ENCODE peak calls at places on chromosomes 3 and 15, in eight cellular contexts. One of them, this sample, is unnamed.
A peak's percentile ranks its signal among the peaks of the same experiment; 100 is the strongest.

GRCh38 chr3:106281231-106281630 is 412.4 kb upstream of the CBLB start:
- DNase-seq in pancreas: no peak
- DNase-seq in sigmoid colon: no peak
- DNase-seq in Peyer's patch: no peak
- DNase-seq in fibroblast of villous mesenchyme: peak; percentile 69
- DNase-seq in mucosa of descending colon: no peak
- DNase-seq in Calu3: no peak
- DNase-seq in HFFc6: no peak
- DNase-seq in this sample: no peak

GRCh38 chr15:85692873-85693272 is 101.9 kb downstream of the KLHL25 start:
- DNase-seq in pancreas: no peak
- DNase-seq in HFFc6: no peak
- DNase-seq in Peyer's patch: no peak
- DNase-seq in fibroblast of villous mesenchyme: no peak
- DNase-seq in mucosa of descending colon: no peak
- DNase-seq in Calu3: no peak
- DNase-seq in sigmoid colon: no peak
- DNase-seq in this sample: no peak

GRCh38 chr15:47688573-47689086 is 28.7 kb upstream of the SEMA6D start:
- DNase-seq in mucosa of descending colon: no peak
- DNase-seq in pancreas: no peak
- DNase-seq in Peyer's patch: no peak
- DNase-seq in fibroblast of villous mesenchyme: peak; percentile 51
- DNase-seq in HFFc6: peak; percentile 52
- DNase-seq in sigmoid colon: no peak
- DNase-seq in Calu3: no peak
- DNase-seq in this sample: no peak

GRCh38 chr3:135837977-135838636 is 127.4 kb upstream of the PPP2R3A start:
- DNase-seq in HFFc6: no peak
- DNase-seq in sigmoid colon: no peak
- DNase-seq in mucosa of descending colon: no peak
- DNase-seq in pancreas: no peak
- DNase-seq in Peyer's patch: no peak
- DNase-seq in fibroblast of villous mesenchyme: no peak
- DNase-seq in Calu3: no peak
- DNase-seq in this sample: no peak

GRCh38 chr3:71916747-71917369 is 131.9 kb upstream of the PROK2 start:
- DNase-seq in fibroblast of villous mesenchyme: no peak
- DNase-seq in pancreas: no peak
- DNase-seq in Calu3: no peak
- DNase-seq in HFFc6: peak; percentile 31
- DNase-seq in Peyer's patch: no peak
- DNase-seq in sigmoid colon: no peak
- DNase-seq in mucosa of descending colon: no peak
- DNase-seq in this sample: no peak

GRCh38 chr15:81327526-81327925 is 3.6 kb upstream of the STARD5 start:
- DNase-seq in Calu3: no peak
- DNase-seq in fibroblast of villous mesenchyme: peak; percentile 93
- DNase-seq in mucosa of descending colon: no peak
- DNase-seq in pancreas: no peak
- DNase-seq in HFFc6: peak; percentile 83
- DNase-seq in sigmoid colon: no peak
- DNase-seq in Peyer's patch: no peak
- DNase-seq in this sample: no peak

GRCh38 chr15:35376701-35377100 is 169.3 kb downstream of the DPH6 start:
- DNase-seq in pancreas: no peak
- DNase-seq in Peyer's patch: no peak
- DNase-seq in HFFc6: no peak
- DNase-seq in mucosa of descending colon: no peak
- DNase-seq in fibroblast of villous mesenchyme: no peak
- DNase-seq in Calu3: no peak
- DNase-seq in sigmoid colon: no peak
- DNase-seq in this sample: no peak

GRCh38 chr15:89909611-89910010 is 3.1 kb downstream of the ARPIN start:
- DNase-seq in fibroblast of villous mesenchyme: no peak
- DNase-seq in mucosa of descending colon: no peak
- DNase-seq in pancreas: peak; percentile 57
- DNase-seq in Calu3: no peak
- DNase-seq in HFFc6: no peak
- DNase-seq in Peyer's patch: no peak
- DNase-seq in sigmoid colon: no peak
- DNase-seq in this sample: no peak

GRCh38 chr15:44633603-44634002 is 29.9 kb downstream of the SPG11 start:
- DNase-seq in pancreas: no peak
- DNase-seq in sigmoid colon: no peak
- DNase-seq in Peyer's patch: no peak
- DNase-seq in fibroblast of villous mesenchyme: peak; percentile 59
- DNase-seq in mucosa of descending colon: no peak
- DNase-seq in HFFc6: peak; percentile 22
- DNase-seq in Calu3: no peak
- DNase-seq in this sample: no peak

GRCh38 chr3:63384382-63384781 is 106.3 kb downstream of the SYNPR start:
- DNase-seq in Calu3: no peak
- DNase-seq in mucosa of descending colon: no peak
- DNase-seq in fibroblast of villous mesenchyme: no peak
- DNase-seq in Peyer's patch: no peak
- DNase-seq in HFFc6: no peak
- DNase-seq in pancreas: no peak
- DNase-seq in sigmoid colon: no peak
- DNase-seq in this sample: no peak

GRCh38 chr3:54093849-54094248 is 28.5 kb upstream of the CACNA2D3 start:
- DNase-seq in sigmoid colon: no peak
- DNase-seq in Calu3: no peak
- DNase-seq in fibroblast of villous mesenchyme: no peak
- DNase-seq in mucosa of descending colon: no peak
- DNase-seq in HFFc6: no peak
- DNase-seq in pancreas: no peak
- DNase-seq in Peyer's patch: no peak
- DNase-seq in this sample: no peak

GRCh38 chr15:52728899-52729298 is 49.7 kb upstream of the ATOSA start:
- DNase-seq in Peyer's patch: no peak
- DNase-seq in pancreas: no peak
- DNase-seq in mucosa of descending colon: no peak
- DNase-seq in HFFc6: peak; percentile 89
- DNase-seq in sigmoid colon: no peak
- DNase-seq in Calu3: no peak
- DNase-seq in fibroblast of villous mesenchyme: peak; percentile 37
- DNase-seq in this sample: no peak

GRCh38 chr15:37100109-37100873 is at the start of gene MEIS2:
- DNase-seq in Calu3: peak; percentile 80
- DNase-seq in Peyer's patch: peak; percentile 77
- DNase-seq in mucosa of descending colon: peak; percentile 89
- DNase-seq in pancreas: peak; percentile 90
- DNase-seq in HFFc6: peak; percentile 87
- DNase-seq in fibroblast of villous mesenchyme: peak; percentile 95
- DNase-seq in sigmoid colon: peak; percentile 98
- DNase-seq in this sample: peak; percentile 79

GRCh38 chr3:183455064-183455463 is 26.6 kb upstream of the MCF2L2 start:
- DNase-seq in Calu3: no peak
- DNase-seq in pancreas: no peak
- DNase-seq in fibroblast of villous mesenchyme: no peak
- DNase-seq in mucosa of descending colon: no peak
- DNase-seq in Peyer's patch: no peak
- DNase-seq in sigmoid colon: no peak
- DNase-seq in HFFc6: peak; percentile 17
- DNase-seq in this sample: no peak

GRCh38 chr3:72296477-72297111 is 511.6 kb upstream of the PROK2 start:
- DNase-seq in fibroblast of villous mesenchyme: peak; percentile 73
- DNase-seq in HFFc6: no peak
- DNase-seq in Calu3: no peak
- DNase-seq in mucosa of descending colon: no peak
- DNase-seq in pancreas: no peak
- DNase-seq in Peyer's patch: no peak
- DNase-seq in sigmoid colon: no peak
- DNase-seq in this sample: no peak

GRCh38 chr3:60366491-60366890 is 884.8 kb downstream of the FHIT start:
- DNase-seq in sigmoid colon: no peak
- DNase-seq in HFFc6: no peak
- DNase-seq in mucosa of descending colon: no peak
- DNase-seq in fibroblast of villous mesenchyme: no peak
- DNase-seq in pancreas: no peak
- DNase-seq in Calu3: no peak
- DNase-seq in Peyer's patch: no peak
- DNase-seq in this sample: no peak

GRCh38 chr3:46214751-46215352 is 6.7 kb upstream of the CCR1 start:
- DNase-seq in fibroblast of villous mesenchyme: no peak
- DNase-seq in mucosa of descending colon: no peak
- DNase-seq in sigmoid colon: no peak
- DNase-seq in pancreas: no peak
- DNase-seq in Peyer's patch: no peak
- DNase-seq in HFFc6: no peak
- DNase-seq in Calu3: peak; percentile 44
- DNase-seq in this sample: no peak

GRCh38 chr15:65619636-65620290 is 2.0 kb upstream of the SLC24A1 start:
- DNase-seq in mucosa of descending colon: no peak
- DNase-seq in fibroblast of villous mesenchyme: peak; percentile 73
- DNase-seq in sigmoid colon: no peak
- DNase-seq in Calu3: no peak
- DNase-seq in Peyer's patch: no peak
- DNase-seq in pancreas: no peak
- DNase-seq in HFFc6: no peak
- DNase-seq in this sample: no peak
- TF ChIP-seq CTCF in mucosa of descending colon: no peak
- TF ChIP-seq CTCF in fibroblast of villous mesenchyme: no peak
- TF ChIP-seq CTCF in sigmoid colon: no peak
- TF ChIP-seq CTCF in Calu3: no peak
- TF ChIP-seq CTCF in Peyer's patch: no peak
- TF ChIP-seq CTCF in pancreas: no peak
- TF ChIP-seq CTCF in HFFc6: no peak
- TF ChIP-seq CTCF in this sample: no peak

DNA sequence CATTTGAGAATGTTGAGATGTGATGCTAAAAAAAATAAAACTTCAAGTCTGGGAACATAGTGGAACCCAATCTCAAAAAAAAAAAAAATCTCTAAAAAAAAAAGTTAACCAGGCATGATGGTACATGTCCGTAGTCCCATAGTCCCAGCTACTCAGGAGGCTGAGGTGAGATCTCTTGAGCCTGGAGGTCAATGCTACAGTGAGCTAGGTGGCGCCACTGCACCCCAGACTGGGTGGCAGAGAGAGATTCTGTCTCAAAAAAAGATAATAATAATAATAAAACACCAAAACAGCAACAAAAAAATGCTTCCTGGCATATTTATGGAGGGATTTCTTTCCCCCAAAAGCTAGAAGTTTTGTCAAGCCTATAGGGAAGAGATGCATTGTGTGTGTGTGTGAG is 361.6 kb downstream of the ROBO1 start:
- DNase-seq in pancreas: no peak
- DNase-seq in Calu3: no peak
- DNase-seq in HFFc6: no peak
- DNase-seq in sigmoid colon: no peak
- DNase-seq in fibroblast of villous mesenchyme: no peak
- DNase-seq in Peyer's patch: no peak
- DNase-seq in mucosa of descending colon: no peak
- DNase-seq in this sample: no peak
- TF ChIP-seq CTCF in pancreas: no peak
- TF ChIP-seq CTCF in Calu3: no peak
- TF ChIP-seq CTCF in HFFc6: no peak
- TF ChIP-seq CTCF in sigmoid colon: no peak
- TF ChIP-seq CTCF in fibroblast of villous mesenchyme: no peak
- TF ChIP-seq CTCF in Peyer's patch: no peak
- TF ChIP-seq CTCF in mucosa of descending colon: no peak
- TF ChIP-seq CTCF in this sample: no peak

DNA sequence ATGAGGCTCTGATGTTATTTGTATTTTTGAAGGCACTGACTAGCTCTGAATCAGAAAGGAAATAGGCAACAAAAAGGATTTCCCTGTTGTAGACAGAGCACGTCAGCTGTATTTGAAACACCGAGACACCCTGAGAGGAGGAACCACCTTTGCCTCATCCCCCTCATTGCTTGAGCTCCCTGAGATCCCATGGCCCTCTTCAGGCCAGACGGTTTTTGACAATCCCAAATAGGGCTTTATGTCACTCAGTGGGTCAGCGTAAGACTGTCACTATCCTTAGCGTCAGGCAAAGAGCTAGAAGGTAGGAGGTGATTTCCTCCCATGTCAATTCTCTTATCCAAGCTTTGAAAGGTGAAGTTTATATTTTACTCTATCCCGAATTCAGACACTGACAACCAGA is 254.3 kb downstream of the ZNF621 start:
- DNase-seq in HFFc6: no peak
- DNase-seq in sigmoid colon: no peak
- DNase-seq in Peyer's patch: no peak
- DNase-seq in Calu3: no peak
- DNase-seq in pancreas: no peak
- DNase-seq in fibroblast of villous mesenchyme: no peak
- DNase-seq in mucosa of descending colon: no peak
- DNase-seq in this sample: no peak
- TF ChIP-seq CTCF in HFFc6: no peak
- TF ChIP-seq CTCF in sigmoid colon: no peak
- TF ChIP-seq CTCF in Peyer's patch: no peak
- TF ChIP-seq CTCF in Calu3: no peak
- TF ChIP-seq CTCF in pancreas: no peak
- TF ChIP-seq CTCF in fibroblast of villous mesenchyme: no peak
- TF ChIP-seq CTCF in mucosa of descending colon: no peak
- TF ChIP-seq CTCF in this sample: no peak

GRCh38 chr3:77323616-77324015 is 283.7 kb downstream of the ROBO2 start:
- DNase-seq in fibroblast of villous mesenchyme: no peak
- DNase-seq in HFFc6: no peak
- DNase-seq in pancreas: no peak
- DNase-seq in Peyer's patch: no peak
- DNase-seq in mucosa of descending colon: no peak
- DNase-seq in sigmoid colon: no peak
- DNase-seq in Calu3: no peak
- DNase-seq in this sample: no peak

GRCh38 chr3:77321646-77322045 is 281.7 kb downstream of the ROBO2 start:
- DNase-seq in sigmoid colon: no peak
- DNase-seq in pancreas: no peak
- DNase-seq in Calu3: no peak
- DNase-seq in mucosa of descending colon: no peak
- DNase-seq in Peyer's patch: no peak
- DNase-seq in fibroblast of villous mesenchyme: no peak
- DNase-seq in HFFc6: no peak
- DNase-seq in this sample: no peak

GRCh38 chr3:77324115-77324514 is 284.2 kb downstream of the ROBO2 start:
- DNase-seq in Peyer's patch: no peak
- DNase-seq in fibroblast of villous mesenchyme: no peak
- DNase-seq in pancreas: no peak
- DNase-seq in Calu3: no peak
- DNase-seq in mucosa of descending colon: no peak
- DNase-seq in sigmoid colon: no peak
- DNase-seq in HFFc6: no peak
- DNase-seq in this sample: no peak

GRCh38 chr3:77319711-77320110 is 279.8 kb downstream of the ROBO2 start:
- DNase-seq in sigmoid colon: no peak
- DNase-seq in pancreas: no peak
- DNase-seq in Calu3: no peak
- DNase-seq in fibroblast of villous mesenchyme: peak; percentile 3
- DNase-seq in mucosa of descending colon: no peak
- DNase-seq in Peyer's patch: no peak
- DNase-seq in HFFc6: no peak
- DNase-seq in this sample: no peak

DNA sequence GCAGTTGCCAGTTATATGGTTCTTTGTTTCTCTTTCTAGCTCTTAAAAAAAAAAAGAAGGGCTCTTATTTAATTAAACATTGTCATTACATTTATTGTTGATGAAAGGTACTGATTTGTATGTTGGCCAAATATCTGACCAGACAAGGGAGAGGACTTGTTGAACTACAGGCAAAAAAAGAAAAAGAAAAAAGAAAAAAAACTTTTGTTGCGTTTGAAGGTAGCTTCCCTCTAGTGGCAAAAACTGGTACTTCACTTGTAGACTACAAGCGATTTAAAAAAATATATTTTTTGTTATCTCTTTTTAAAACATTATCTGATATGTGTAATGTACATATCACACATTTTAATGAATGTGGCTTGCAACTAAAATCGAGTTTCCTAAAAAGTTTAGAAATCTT is 280.6 kb downstream of the ROBO2 start:
- DNase-seq in HFFc6: peak; percentile 21
- DNase-seq in Peyer's patch: no peak
- DNase-seq in mucosa of descending colon: no peak
- DNase-seq in sigmoid colon: no peak
- DNase-seq in fibroblast of villous mesenchyme: peak; percentile 49
- DNase-seq in Calu3: no peak
- DNase-seq in pancreas: no peak
- DNase-seq in this sample: no peak
- TF ChIP-seq CTCF in HFFc6: peak; percentile 85
- TF ChIP-seq CTCF in Peyer's patch: peak; percentile 47
- TF ChIP-seq CTCF in mucosa of descending colon: peak; percentile 60
- TF ChIP-seq CTCF in sigmoid colon: peak; percentile 22
- TF ChIP-seq CTCF in fibroblast of villous mesenchyme: peak; percentile 66
- TF ChIP-seq CTCF in Calu3: no peak
- TF ChIP-seq CTCF in pancreas: peak; percentile 64
- TF ChIP-seq CTCF in this sample: peak; percentile 98